ENCODE peak calls at places on chromosomes 7 and 10, in four cellular contexts. One of them, this sample, is unnamed.
A peak's percentile ranks its signal among the peaks of the same experiment; 100 is the strongest.

GRCh38 chr7:50512384-50512783 is 52.8 kb downstream of the DDC start:
- DNase-seq in BE2C: no peak
- DNase-seq in OCI-LY7: no peak
- DNase-seq in RWPE1: no peak
- DNase-seq in this sample: no peak

GRCh38 chr10:86071758-86072157 is 294.8 kb downstream of the GRID1 start:
- DNase-seq in BE2C: no peak
- DNase-seq in OCI-LY7: no peak
- DNase-seq in RWPE1: no peak
- DNase-seq in this sample: no peak

GRCh38 chr7:148286150-148286549 is 304.4 kb upstream of the C7orf33 start:
- DNase-seq in BE2C: no peak
- DNase-seq in OCI-LY7: peak; percentile 21
- DNase-seq in RWPE1: peak; percentile 38
- DNase-seq in this sample: no peak

GRCh38 chr7:50729962-50730361 is 52.7 kb downstream of the GRB10 start:
- DNase-seq in BE2C: no peak
- DNase-seq in OCI-LY7: no peak
- DNase-seq in RWPE1: no peak
- DNase-seq in this sample: no peak

GRCh38 chr10:57664815-57665214 is 602.9 kb downstream of the IPMK start:
- DNase-seq in BE2C: no peak
- DNase-seq in OCI-LY7: no peak
- DNase-seq in RWPE1: no peak
- DNase-seq in this sample: no peak

GRCh38 chr7:55081854-55082603 is 63.2 kb downstream of the EGFR start:
- DNase-seq in BE2C: no peak
- DNase-seq in OCI-LY7: no peak
- DNase-seq in RWPE1: no peak
- DNase-seq in this sample: no peak

GRCh38 chr10:79178614-79179403 is 110.0 kb downstream of the ZMIZ1 start:
- DNase-seq in BE2C: peak; percentile 94
- DNase-seq in OCI-LY7: no peak
- DNase-seq in RWPE1: no peak
- DNase-seq in this sample: peak; percentile 68

GRCh38 chr10:104183682-104184081 is 48.5 kb downstream of the CFAP43 start:
- DNase-seq in BE2C: no peak
- DNase-seq in OCI-LY7: no peak
- DNase-seq in RWPE1: no peak
- DNase-seq in this sample: no peak

GRCh38 chr7:150432915-150433892 is 17.2 kb upstream of the GIMAP8 start:
- DNase-seq in BE2C: no peak
- DNase-seq in OCI-LY7: no peak
- DNase-seq in RWPE1: no peak
- DNase-seq in this sample: no peak

GRCh38 chr10:21171936-21172773 is 275.0 kb upstream of the NEBL start:
- DNase-seq in BE2C: no peak
- DNase-seq in OCI-LY7: no peak
- DNase-seq in RWPE1: no peak
- DNase-seq in this sample: no peak

GRCh38 chr10:129888784-129889616 is 75.1 kb downstream of the EBF3 start:
- DNase-seq in BE2C: peak; percentile 82
- DNase-seq in OCI-LY7: peak; percentile 47
- DNase-seq in RWPE1: peak; percentile 51
- DNase-seq in this sample: no peak

GRCh38 chr7:96701258-96701657 is 8.4 kb downstream of the SEM1 start:
- DNase-seq in BE2C: no peak
- DNase-seq in OCI-LY7: no peak
- DNase-seq in RWPE1: no peak
- DNase-seq in this sample: no peak

GRCh38 chr7:69620063-69620462 is 21.8 kb downstream of the AUTS2 start:
- DNase-seq in BE2C: no peak
- DNase-seq in OCI-LY7: no peak
- DNase-seq in RWPE1: no peak
- DNase-seq in this sample: no peak

GRCh38 chr10:121157998-121158397 is 306.8 kb downstream of the WDR11 start:
- DNase-seq in BE2C: no peak
- DNase-seq in OCI-LY7: no peak
- DNase-seq in RWPE1: no peak
- DNase-seq in this sample: no peak

GRCh38 chr7:73439305-73439704 is 5.7 kb downstream of the FZD9 start:
- DNase-seq in BE2C: no peak
- DNase-seq in OCI-LY7: no peak
- DNase-seq in RWPE1: no peak
- DNase-seq in this sample: no peak

GRCh38 chr10:12635127-12635541 is 285.8 kb downstream of the CAMK1D start:
- DNase-seq in BE2C: no peak
- DNase-seq in OCI-LY7: no peak
- DNase-seq in RWPE1: no peak
- DNase-seq in this sample: no peak

GRCh38 chr7:40297741-40298311 is 163.0 kb downstream of the SUGCT start:
- DNase-seq in BE2C: no peak
- DNase-seq in OCI-LY7: no peak
- DNase-seq in RWPE1: no peak
- DNase-seq in this sample: no peak

GRCh38 chr10:19531324-19531723 is 284.9 kb upstream of the PLXDC2 start:
- DNase-seq in BE2C: no peak
- DNase-seq in OCI-LY7: no peak
- DNase-seq in RWPE1: no peak
- DNase-seq in this sample: no peak
- TF ChIP-seq CTCF in BE2C: no peak
- TF ChIP-seq CTCF in OCI-LY7: no peak
- TF ChIP-seq CTCF in RWPE1: no peak
- TF ChIP-seq CTCF in this sample: no peak

GRCh38 chr10:63629363-63630084 is 108.3 kb downstream of the REEP3 start:
- DNase-seq in BE2C: peak; percentile 95
- DNase-seq in OCI-LY7: peak; percentile 91
- DNase-seq in RWPE1: peak; percentile 95
- DNase-seq in this sample: peak; percentile 96
- TF ChIP-seq CTCF in BE2C: peak; percentile 85
- TF ChIP-seq CTCF in OCI-LY7: peak; percentile 98
- TF ChIP-seq CTCF in RWPE1: peak; percentile 83
- TF ChIP-seq CTCF in this sample: peak; percentile 82

DNA sequence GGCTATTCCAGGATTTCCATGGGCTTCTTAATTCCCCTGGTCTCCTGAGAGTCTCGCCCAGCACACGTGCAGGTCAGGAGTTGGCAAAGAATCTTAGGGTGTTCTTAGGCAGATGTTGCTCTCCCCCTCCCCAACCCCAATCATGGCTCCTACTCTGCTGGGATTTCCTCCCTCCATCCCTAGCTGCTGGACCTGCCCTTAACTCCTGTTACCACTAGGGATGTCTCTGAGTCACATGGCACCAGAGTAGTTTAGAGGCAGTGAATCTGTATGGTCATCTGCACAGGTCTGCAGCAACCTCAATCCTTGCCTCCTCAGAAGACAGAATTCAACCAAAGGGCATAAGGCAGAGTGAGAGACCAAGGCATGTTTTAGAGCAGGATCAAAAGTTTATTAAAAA is 51.8 kb upstream of the CHST3 start:
- DNase-seq in BE2C: no peak
- DNase-seq in OCI-LY7: no peak
- DNase-seq in RWPE1: no peak
- DNase-seq in this sample: no peak
- TF ChIP-seq CTCF in BE2C: peak; percentile 29
- TF ChIP-seq CTCF in OCI-LY7: no peak
- TF ChIP-seq CTCF in RWPE1: no peak
- TF ChIP-seq CTCF in this sample: no peak

DNA sequence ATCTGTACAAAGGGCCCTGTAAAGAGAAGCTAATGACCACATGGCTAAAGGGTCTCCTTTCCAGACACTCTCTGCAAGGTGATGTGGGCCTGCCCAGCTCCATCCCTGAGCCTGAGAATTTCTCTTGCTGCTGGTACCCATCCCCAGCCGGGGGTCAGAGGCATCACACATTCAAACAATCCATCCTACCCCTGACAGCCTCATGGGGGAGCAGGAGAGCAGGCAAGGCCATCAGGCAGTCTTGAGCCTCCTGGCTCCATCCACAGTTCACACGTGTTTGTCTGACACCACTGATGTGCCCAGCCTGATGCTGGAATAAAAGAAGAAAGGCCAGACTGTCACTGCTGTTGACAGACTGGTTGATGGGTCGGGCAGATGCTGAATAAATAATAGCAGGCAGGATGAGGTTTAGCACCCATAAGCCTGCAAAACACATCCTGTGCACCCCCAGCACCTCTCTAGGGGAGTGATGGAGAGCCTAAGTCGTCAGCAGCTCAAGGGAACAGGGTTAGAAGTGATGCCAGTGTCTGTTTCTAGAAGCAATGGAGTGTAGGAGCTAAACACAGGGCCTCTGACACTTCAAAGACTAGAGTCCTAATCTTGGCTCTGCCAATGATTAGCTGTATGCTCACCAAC is 43.5 kb downstream of the TLL2 start:
- DNase-seq in BE2C: peak; percentile 55
- DNase-seq in OCI-LY7: peak; percentile 63
- DNase-seq in RWPE1: peak; percentile 63
- DNase-seq in this sample: no peak
- TF ChIP-seq CTCF in BE2C: peak; percentile 68
- TF ChIP-seq CTCF in OCI-LY7: peak; percentile 81
- TF ChIP-seq CTCF in RWPE1: peak; percentile 17
- TF ChIP-seq CTCF in this sample: peak; percentile 39

GRCh38 chr7:90595801-90596683 is at the start of gene CDK14:
- DNase-seq in BE2C: peak; percentile 77
- DNase-seq in OCI-LY7: peak; percentile 61
- DNase-seq in RWPE1: peak; percentile 64
- DNase-seq in this sample: no peak
- TF ChIP-seq CTCF in BE2C: peak; percentile 33
- TF ChIP-seq CTCF in OCI-LY7: peak; percentile 52
- TF ChIP-seq CTCF in RWPE1: peak; percentile 72
- TF ChIP-seq CTCF in this sample: peak; percentile 33

GRCh38 chr7:37848297-37848696 is at the start of gene NME8:
- DNase-seq in BE2C: no peak
- DNase-seq in OCI-LY7: no peak
- DNase-seq in RWPE1: no peak
- DNase-seq in this sample: no peak

DNA sequence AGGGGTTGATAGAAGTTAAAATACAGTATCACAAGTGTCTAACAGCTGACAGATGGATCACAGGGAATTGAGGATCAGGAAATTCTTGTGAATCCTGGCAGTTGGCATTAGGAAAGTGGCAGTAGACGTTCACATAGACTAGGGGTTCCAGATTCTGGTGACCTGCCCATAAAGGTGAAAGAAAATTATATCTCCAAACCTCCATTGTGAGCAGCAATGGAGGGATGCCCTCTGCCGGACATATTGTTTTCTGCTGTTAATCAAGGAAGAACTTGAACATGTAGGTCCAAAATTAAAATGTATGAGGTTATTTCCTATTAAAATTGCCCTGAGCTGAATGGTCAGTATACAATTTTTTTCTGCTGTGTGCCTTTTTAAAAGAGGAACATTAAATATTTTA is 5.1 kb downstream of the NME8 start:
- DNase-seq in BE2C: peak; percentile 23
- DNase-seq in OCI-LY7: peak; percentile 13
- DNase-seq in RWPE1: no peak
- DNase-seq in this sample: no peak
- TF ChIP-seq CTCF in BE2C: peak; percentile 55
- TF ChIP-seq CTCF in OCI-LY7: peak; percentile 74
- TF ChIP-seq CTCF in RWPE1: peak; percentile 9
- TF ChIP-seq CTCF in this sample: no peak

GRCh38 chr7:158646766-158647474 is 57.7 kb downstream of the NCAPG2 start:
- DNase-seq in BE2C: peak; percentile 47
- DNase-seq in OCI-LY7: peak; percentile 29
- DNase-seq in RWPE1: no peak
- DNase-seq in this sample: no peak
- TF ChIP-seq CTCF in BE2C: peak; percentile 67
- TF ChIP-seq CTCF in OCI-LY7: peak; percentile 80
- TF ChIP-seq CTCF in RWPE1: peak; percentile 52
- TF ChIP-seq CTCF in this sample: peak; percentile 27

GRCh38 chr10:91860885-91861284 is 48.4 kb downstream of the FGFBP3 start:
- DNase-seq in BE2C: no peak
- DNase-seq in OCI-LY7: no peak
- DNase-seq in RWPE1: no peak
- DNase-seq in this sample: no peak

DNA sequence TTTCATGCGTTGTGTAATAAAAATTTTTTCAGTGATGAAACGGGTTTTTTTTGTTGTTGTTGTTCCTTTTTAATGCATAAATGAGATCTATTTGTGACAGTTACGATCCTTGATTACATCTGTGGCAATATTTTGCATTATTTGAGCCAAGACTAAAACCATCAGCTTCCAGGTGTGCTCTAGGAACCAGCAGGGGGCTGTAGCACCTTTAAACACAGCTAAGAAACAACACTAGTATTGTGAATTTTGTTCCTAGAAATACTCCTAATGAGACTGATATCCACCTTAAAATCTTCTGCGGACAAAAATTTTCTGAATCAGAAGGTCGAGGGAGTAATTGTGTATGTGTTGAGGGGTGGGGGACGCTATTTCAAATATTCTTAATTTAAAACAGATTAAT is 52.6 kb downstream of the FGFBP3 start:
- DNase-seq in BE2C: no peak
- DNase-seq in OCI-LY7: peak; percentile 5
- DNase-seq in RWPE1: no peak
- DNase-seq in this sample: no peak
- TF ChIP-seq CTCF in BE2C: peak; percentile 58
- TF ChIP-seq CTCF in OCI-LY7: peak; percentile 70
- TF ChIP-seq CTCF in RWPE1: peak; percentile 39
- TF ChIP-seq CTCF in this sample: peak; percentile 20

This sample was measured in AG09319.